ENCODE peak calls at places on chromosomes 11 and 22, in seven cellular contexts. S is IMR-90, D is H9, P is fibroblast of lung, V is PC-9, B is GM23338, U is neural progenitor cell. A is an unnamed sample.

GRCh38 chr11:128624269-128625170 is 37.2 kb upstream of the ETS1 start:
- DNase-seq in S (no peak), D (no peak), P (no peak), V (peak), B (no peak), U (no peak), A (no peak)

GRCh38 chr22:30985561-30986208 is 16.6 kb downstream of the TUG1 start:
- DNase-seq in S (no peak), D (no peak), P (no peak), V (no peak), B (peak), U (no peak), A (no peak)

GRCh38 chr11:94649925-94650623 is 82.9 kb downstream of the PIWIL4 start:
- DNase-seq in S (no peak), D (no peak), P (peak), V (no peak), B (peak), U (no peak), A (peak)

GRCh38 chr11:85680897-85681296 is 5.1 kb downstream of the CCDC89 start:
- DNase-seq in S (no peak), D (peak), P (no peak), V (no peak), B (peak), U (no peak), A (no peak)

GRCh38 chr11:65872555-65873279 is at the start of gene EFEMP2:
- DNase-seq in S (no peak), D (no peak), P (peak), V (no peak), B (no peak), U (peak), A (no peak)

GRCh38 chr22:49979587-49980264 is 19.2 kb downstream of the PIM3 start:
- DNase-seq in S (no peak), D (peak), P (peak), V (no peak), B (peak), U (peak), A (no peak)

GRCh38 chr11:85951428-85952107 is 96.4 kb downstream of the CCDC83 start:
- DNase-seq in S (no peak), D (no peak), P (no peak), V (no peak), B (no peak), U (no peak), A (no peak)

GRCh38 chr22:21760640-21761039 is 25.0 kb upstream of the YPEL1 start:
- DNase-seq in S (peak), D (no peak), P (peak), V (no peak), B (no peak), U (no peak), A (peak)

GRCh38 chr11:614583-615452 is 932 bp downstream of the IRF7 start:
- DNase-seq in S (no peak), D (no peak), P (no peak), V (no peak), B (no peak), U (peak), A (no peak)

GRCh38 chr11:8688414-8689362 is 6.1 kb downstream of the RPL27A start:
- DNase-seq in S (peak), D (peak), P (peak), V (peak), B (peak), U (peak), A (peak)
- TF ChIP-seq CTCF in S (peak), D (peak), P (no peak), V (peak), B (peak), U (peak), A (no peak)

GRCh38 chr11:61581030-61581928 is at the start of gene SYT7:
- DNase-seq in S (peak), D (peak), P (peak), V (peak), B (peak), U (peak), A (peak)
- H2AFZ ChIP-seq in S (peak), D (no peak), P (no peak), V (no peak), B (peak), U (no peak), A (peak)

DNA sequence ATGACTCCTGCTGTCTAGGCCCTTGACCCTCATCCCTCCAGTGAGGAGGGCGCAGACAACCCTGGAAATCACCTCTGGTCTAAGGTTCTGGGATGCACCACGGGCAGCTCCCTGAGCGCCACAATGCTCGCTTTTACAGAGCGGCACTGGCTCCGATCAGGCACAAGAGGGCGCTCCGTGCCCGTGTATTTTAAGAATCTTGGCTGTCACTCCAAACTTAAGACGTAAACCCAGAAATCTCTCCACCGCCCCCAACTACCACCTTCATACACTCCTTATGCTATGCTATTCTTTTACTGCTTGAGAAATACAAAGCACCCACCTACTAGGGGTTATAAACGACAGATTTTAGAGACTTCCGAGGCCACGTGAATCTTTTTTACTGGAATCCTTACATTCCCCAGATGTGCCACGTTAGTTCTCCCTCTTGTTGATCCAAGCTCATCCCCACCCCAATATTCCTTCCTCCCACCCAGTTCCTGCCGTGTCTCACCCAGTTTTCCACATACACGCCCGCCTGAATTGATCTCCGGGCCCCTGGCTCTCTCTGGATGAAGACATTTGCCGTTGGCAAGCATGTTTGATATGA is 453.6 kb downstream of the OPCML start:
- DNase-seq in S (peak), D (peak), P (peak), V (no peak), B (peak), U (peak), A (no peak)
- TF ChIP-seq CTCF in S (peak), D (peak), P (peak), V (peak), B (peak), U (peak), A (peak)

GRCh38 chr22:35649026-35649553 is 844 bp downstream of the APOL6 start:
- DNase-seq in S (no peak), D (peak), P (no peak), V (no peak), B (no peak), U (no peak), A (no peak)
- H2AFZ ChIP-seq in S (peak), D (no peak), P (no peak), V (peak), B (peak), U (peak), A (peak)